ENCODE peak calls at places on chromosomes 2 and 18, in five cellular contexts. W is K562, D is A549, Q is H1, L is IMR-90. J is an unnamed sample.

GRCh38 chr2:222311978-222312738 is 13.4 kb upstream of the PAX3 start:
- DNase-seq in L (no peak), W (no peak), Q (no peak), D (no peak), J (no peak)

GRCh38 chr2:101818531-101819451 is 121.3 kb downstream of the MAP4K4 start:
- DNase-seq in W (no peak), Q (no peak), L (peak), D (no peak), J (peak)

GRCh38 chr18:79547413-79548076 is 132.1 kb upstream of the CTDP1 start:
- DNase-seq in L (no peak), Q (no peak), D (no peak), W (no peak), J (no peak)

GRCh38 chr2:181944164-181944913 is 41.3 kb upstream of the PPP1R1C start:
- DNase-seq in L (no peak), W (no peak), D (no peak), Q (no peak), J (peak)

GRCh38 chr2:169738566-169739229 is 5.1 kb downstream of the KLHL23 start:
- DNase-seq in Q (no peak), D (no peak), L (no peak), W (no peak), J (no peak)

GRCh38 chr18:63237911-63238710 is 81.5 kb downstream of the BCL2 start:
- DNase-seq in Q (peak), W (no peak), L (peak), D (peak), J (peak)

GRCh38 chr2:102677219-102678215 is 58.2 kb downstream of the SLC9A2 start:
- DNase-seq in D (no peak), Q (no peak), W (no peak), L (no peak), J (no peak)

GRCh38 chr18:11728247-11728646 is 39.2 kb downstream of the GNAL start:
- DNase-seq in W (peak), Q (no peak), L (no peak), D (no peak), J (peak)

GRCh38 chr18:12408247-12408869 is 629 bp downstream of the PRELID3A start:
- DNase-seq in L (no peak), D (no peak), Q (no peak), W (peak), J (no peak)

GRCh38 chr2:157749684-157750083 is 121.0 kb upstream of the ACVR1C start:
- DNase-seq in D (no peak), Q (no peak), W (no peak), L (no peak), J (no peak)

GRCh38 chr18:58727776-58728500 is 56.7 kb downstream of the MALT1 start:
- DNase-seq in W (no peak), Q (no peak), L (peak), D (no peak), J (no peak)

GRCh38 chr2:162118166-162119031 is 33.6 kb downstream of the GCG start:
- DNase-seq in D (no peak), W (no peak), L (peak), Q (no peak), J (no peak)

GRCh38 chr2:42195559-42195958 is 26.4 kb downstream of the EML4 start:
- DNase-seq in Q (no peak), W (no peak), D (peak), L (peak), J (peak)

GRCh38 chr18:9824474-9824832 is 61.3 kb upstream of the TXNDC2 start:
- DNase-seq in L (peak), Q (no peak), D (no peak), W (no peak), J (no peak)

GRCh38 chr2:133657591-133657990 is 89.3 kb upstream of the NCKAP5 start:
- DNase-seq in W (no peak), Q (no peak), L (peak), D (no peak), J (no peak)

GRCh38 chr18:45250479-45250878 is 364.8 kb upstream of the SLC14A2 start:
- DNase-seq in W (no peak), L (no peak), D (no peak), Q (no peak), J (no peak)

GRCh38 chr18:25262920-25263319 is 89.0 kb downstream of the ZNF521 start:
- DNase-seq in D (no peak), L (peak), W (no peak), Q (no peak), J (no peak)

GRCh38 chr2:201132518-201132917 is 16.6 kb downstream of the CFLAR start:
- DNase-seq in D (no peak), W (no peak), L (no peak), Q (no peak), J (no peak)

GRCh38 chr18:35436076-35436649 is 59.0 kb upstream of the ZNF396 start:
- DNase-seq in D (no peak), Q (no peak), L (peak), W (no peak), J (no peak)

GRCh38 chr2:74461187-74462053 is 3.2 kb downstream of the WBP1 start:
- DNase-seq in W (peak), L (no peak), D (no peak), Q (no peak), J (peak)

GRCh38 chr2:221546505-221547225 is 25.4 kb downstream of the EPHA4 start:
- DNase-seq in L (no peak), W (no peak), D (no peak), Q (no peak), J (no peak)

GRCh38 chr2:88016086-88016947 is at the start of gene RNU2-63P:
- DNase-seq in L (peak), Q (peak), D (peak), W (peak), J (peak)

GRCh38 chr2:46336560-46336959 is 39.4 kb downstream of the EPAS1 start:
- DNase-seq in W (no peak), Q (no peak), L (peak), D (no peak), J (no peak)

GRCh38 chr2:10305715-10306114 is 3.0 kb downstream of the HPCAL1 start:
- DNase-seq in Q (no peak), D (no peak), W (no peak), L (no peak), J (peak)

GRCh38 chr2:226556050-226556449 is 243.6 kb downstream of the IRS1 start:
- DNase-seq in W (no peak), L (peak), D (no peak), Q (no peak), J (peak)

GRCh38 chr2:28102455-28102874 is 211.9 kb downstream of the BABAM2 start:
- DNase-seq in Q (no peak), L (peak), D (no peak), W (peak), J (no peak)

GRCh38 chr2:230343747-230344146 is 16.8 kb downstream of the SP140L start:
- DNase-seq in W (no peak), L (peak), D (no peak), Q (no peak), J (no peak)

GRCh38 chr18:68426731-68427315 is 288.1 kb downstream of the TMX3 start:
- DNase-seq in W (no peak), L (peak), D (no peak), Q (no peak), J (no peak)

GRCh38 chr2:176127769-176128072 is 1.8 kb upstream of the HOXD8 start:
- DNase-seq in D (no peak), W (no peak), Q (no peak), L (no peak), J (no peak)
- TF ChIP-seq MAFK in D (no peak), W (no peak), Q (no peak), L (no peak), J (no peak)

DNA sequence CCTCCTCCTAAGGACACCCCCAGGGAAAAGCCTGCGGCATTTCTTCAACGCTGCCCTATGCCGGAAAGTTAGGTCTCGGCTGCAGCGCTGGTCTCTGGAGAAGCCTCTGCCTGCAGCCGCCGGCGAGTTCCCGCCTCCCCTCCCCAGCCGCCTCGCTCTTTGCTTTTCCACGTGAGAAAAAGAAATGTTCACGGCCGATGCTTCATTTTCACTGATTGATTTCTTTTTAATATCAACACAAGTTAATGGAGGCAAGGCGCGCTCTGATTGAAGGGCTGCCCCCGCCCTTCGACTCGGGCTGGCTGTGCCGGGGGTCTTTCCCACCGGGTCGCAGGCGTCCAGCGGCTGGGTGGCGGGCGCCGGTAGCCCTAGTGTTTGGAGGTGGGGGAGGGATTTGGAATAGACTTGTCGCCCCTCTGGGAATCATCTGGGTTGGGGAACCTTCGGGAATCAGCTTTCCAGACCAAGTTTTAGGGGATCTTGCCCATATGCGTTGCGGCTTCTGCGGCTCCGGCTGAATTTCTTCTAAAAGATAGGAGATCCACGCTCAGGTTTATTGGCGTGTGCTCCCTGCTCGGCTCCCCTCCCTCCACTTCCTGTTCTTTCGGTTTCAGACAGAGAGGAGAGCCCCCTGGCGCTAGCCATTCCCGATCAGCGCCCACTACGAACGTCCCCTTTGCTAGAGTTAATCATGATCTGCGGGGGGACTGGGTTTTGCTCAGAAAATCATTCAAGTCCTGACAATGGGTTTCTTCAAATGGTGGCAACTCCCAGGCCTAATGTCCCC is 4.1 kb downstream of the NRP2 start:
- DNase-seq in L (peak), D (no peak), Q (no peak), W (no peak), J (no peak)
- TF ChIP-seq MAFK in L (no peak), D (no peak), Q (no peak), W (no peak), J (no peak)

DNA sequence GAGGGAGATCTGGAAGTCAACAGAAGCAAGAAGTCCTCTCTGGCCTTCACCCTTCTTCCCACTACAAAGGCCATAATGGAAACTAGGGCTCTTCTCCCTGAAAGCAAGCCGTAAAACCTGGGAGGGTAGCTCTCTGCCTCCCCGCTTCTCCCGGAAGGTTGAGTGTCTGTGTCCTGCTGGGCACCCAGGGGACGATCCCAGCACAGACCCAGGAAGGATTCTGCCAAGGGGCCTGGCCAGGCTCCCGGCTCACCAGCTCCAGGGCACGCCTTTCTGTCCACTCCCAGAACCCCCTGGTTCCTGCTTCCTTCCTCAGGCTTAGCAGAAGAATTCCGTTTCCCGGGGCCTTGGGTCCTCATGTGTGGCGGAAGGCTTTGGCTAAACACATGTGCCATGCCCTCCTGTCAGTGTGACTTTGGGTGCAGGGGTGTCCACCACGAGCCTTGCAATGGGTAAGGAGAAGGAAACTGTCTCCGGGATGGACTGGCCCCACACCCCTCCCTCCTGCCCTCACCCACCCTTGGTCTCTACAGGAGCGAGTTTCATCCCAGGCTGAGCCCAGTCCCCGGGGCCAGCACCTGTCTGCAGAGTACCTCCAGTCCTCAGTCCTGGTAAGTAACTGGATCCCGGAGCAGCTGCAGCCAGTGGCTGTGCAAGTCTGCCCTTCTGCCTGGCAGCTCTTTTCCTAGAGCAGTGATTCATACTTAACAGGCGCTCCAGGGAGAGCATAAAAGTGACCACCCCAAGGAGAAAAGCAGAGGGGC is 135.8 kb downstream of the TPO start:
- DNase-seq in W (no peak), Q (no peak), L (peak), D (no peak), J (no peak)
- TF ChIP-seq MAFK in W (no peak), Q (no peak), L (no peak), D (no peak), J (no peak)

GRCh38 chr2:193841389-193842150 is 1646.8 kb upstream of the TMEFF2 start:
- DNase-seq in W (no peak), Q (no peak), D (no peak), L (no peak), J (no peak)
- TF ChIP-seq MAFK in W (no peak), Q (no peak), D (no peak), L (no peak), J (no peak)

GRCh38 chr18:48031641-48032040 is 101.2 kb upstream of the SMAD2 start:
- DNase-seq in Q (no peak), W (no peak), L (no peak), D (no peak), J (no peak)
- TF ChIP-seq MAFK in Q (no peak), W (no peak), L (no peak), D (no peak), J (no peak)

DNA sequence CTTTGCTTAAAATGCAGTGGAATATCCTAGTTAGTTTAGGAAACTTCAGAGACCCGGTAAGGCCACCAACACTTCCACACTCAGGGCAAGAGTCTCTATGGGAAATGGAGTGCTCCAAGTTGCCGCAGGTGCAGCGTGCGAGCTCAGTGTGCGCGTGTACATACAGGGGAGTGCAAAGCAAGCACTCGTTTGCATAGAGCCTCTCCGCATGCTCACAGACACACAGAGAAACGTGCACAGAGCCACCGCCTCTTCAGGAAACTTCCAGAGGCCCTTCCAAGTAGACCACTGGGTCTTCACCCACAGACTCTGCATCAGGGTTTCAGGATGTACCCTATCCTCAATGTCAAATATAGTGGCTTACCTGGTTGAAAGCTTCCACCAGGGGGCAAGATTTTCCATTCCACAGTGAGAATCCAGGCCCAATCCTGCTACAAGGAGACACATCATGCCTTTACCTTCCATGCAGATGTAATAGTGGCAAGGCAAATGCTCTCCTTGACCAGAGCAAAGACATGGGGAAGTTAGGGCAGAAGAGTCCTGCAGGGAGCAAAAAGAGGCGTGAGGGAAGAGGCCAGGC is 513.0 kb upstream of the MYT1L start:
- DNase-seq in W (peak), D (no peak), Q (no peak), L (no peak), J (peak)
- TF ChIP-seq MAFK in W (no peak), D (no peak), Q (no peak), L (no peak), J (no peak)

GRCh38 chr2:207390302-207391095 is 139.3 kb upstream of the CREB1 start:
- DNase-seq in Q (no peak), L (no peak), D (no peak), W (no peak), J (no peak)

GRCh38 chr2:207385076-207385475 is 144.7 kb upstream of the CREB1 start:
- DNase-seq in Q (no peak), D (no peak), L (no peak), W (no peak), J (no peak)

GRCh38 chr2:207387172-207387571 is 142.6 kb upstream of the CREB1 start:
- DNase-seq in D (no peak), Q (no peak), W (no peak), L (no peak), J (no peak)

DNA sequence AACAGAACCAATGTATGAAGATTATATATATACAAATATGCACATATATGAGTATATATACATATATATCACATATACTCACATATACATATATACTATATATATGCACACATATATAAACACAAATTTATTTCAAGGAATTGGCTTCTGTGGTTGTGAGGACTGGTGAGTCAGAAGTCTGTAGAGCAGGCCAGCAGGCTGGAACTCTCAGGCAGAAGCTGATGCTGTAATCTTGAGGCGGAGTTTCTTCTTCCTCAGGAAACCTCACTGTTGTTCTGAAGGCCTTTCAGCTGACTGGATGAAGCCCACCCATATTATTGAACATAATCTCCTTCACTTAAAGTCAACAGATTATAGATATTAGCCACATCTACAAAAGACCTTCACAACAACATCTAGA is 143.9 kb upstream of the CREB1 start:
- DNase-seq in W (no peak), Q (no peak), L (peak), D (no peak), J (no peak)
- TF ChIP-seq MAFK in W (no peak), Q (no peak), L (no peak), D (no peak), J (no peak)

GRCh38 chr2:234447963-234448362 is 48.9 kb downstream of the ARL4C start:
- DNase-seq in L (no peak), Q (no peak), W (no peak), D (no peak), J (peak)

GRCh38 chr2:234444888-234445287 is 52.0 kb downstream of the ARL4C start:
- DNase-seq in Q (no peak), L (peak), D (no peak), W (no peak), J (no peak)

GRCh38 chr2:234448506-234449169 is 48.2 kb downstream of the ARL4C start:
- DNase-seq in D (no peak), L (no peak), Q (no peak), W (no peak), J (no peak)

GRCh38 chr2:234447189-234447588 is 49.7 kb downstream of the ARL4C start:
- DNase-seq in L (no peak), D (no peak), Q (no peak), W (no peak), J (no peak)

DNA sequence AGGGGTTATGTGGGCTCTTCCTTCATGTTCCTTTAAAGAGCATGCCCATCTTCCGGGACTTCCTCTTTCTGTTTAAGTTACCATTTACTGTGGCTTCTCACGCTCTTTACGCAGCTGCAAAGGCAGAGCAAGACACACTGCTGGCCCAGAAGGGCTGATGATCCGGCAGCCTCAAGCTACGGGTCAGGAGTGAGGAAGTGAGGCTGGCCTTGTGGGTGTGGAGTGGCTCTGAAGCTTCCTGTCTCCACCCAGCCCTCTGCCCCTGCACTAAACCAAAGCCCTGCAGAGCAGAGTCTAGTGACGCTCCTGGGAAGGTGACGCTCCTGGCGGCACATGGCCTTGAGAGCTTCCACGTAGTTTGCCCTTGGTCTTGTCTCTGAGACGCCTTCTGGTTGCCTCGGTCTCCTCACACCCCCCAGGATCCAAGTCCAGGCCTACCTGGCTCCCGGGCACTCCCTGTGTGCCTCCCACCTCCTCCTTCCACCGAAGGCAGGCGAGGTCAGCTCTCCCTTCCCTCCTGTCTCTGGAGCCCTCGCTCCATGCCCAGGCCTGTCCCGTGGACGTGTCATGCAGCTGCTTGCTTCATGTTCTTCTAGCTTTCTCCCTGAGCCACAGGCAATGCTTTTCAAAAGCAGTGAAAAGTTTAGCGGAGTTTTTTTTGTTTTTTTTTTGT is 50.3 kb downstream of the ARL4C start:
- DNase-seq in L (no peak), D (no peak), W (no peak), Q (no peak), J (no peak)
- TF ChIP-seq MAFK in L (no peak), D (no peak), W (no peak), Q (no peak), J (no peak)

GRCh38 chr2:237260032-237260431 is 153.9 kb downstream of the COL6A3 start:
- DNase-seq in Q (no peak), D (no peak), W (no peak), L (peak), J (no peak)
- TF ChIP-seq MAFK in Q (no peak), D (no peak), W (no peak), L (no peak), J (no peak)